ENCODE peak calls at places on chromosome 15, in ten cellular contexts. V, G, W, F, D, T, R, H, A and P are unnamed samples.
A peak's percentile ranks its signal among the peaks of the same experiment; 100 is the strongest.

GRCh38 chr15:58760385-58761009 is 10.6 kb upstream of the MINDY2 start:
- DNase-seq in V (no peak), G (no peak), W (no peak), F (no peak), D (no peak), T (no peak), R (no peak), H (no peak), A (no peak), P (no peak)

GRCh38 chr15:25057574-25057973 is 102.8 kb downstream of the SNRPN start:
- DNase-seq in V (no peak), G (no peak), W (no peak), F (no peak), D (no peak), T (no peak), R (no peak), H (no peak), A (peak; percentile 12), P (no peak)

GRCh38 chr15:88419830-88420229 is 47.4 kb downstream of the MRPL46 start:
- DNase-seq in V (no peak), G (no peak), W (no peak), F (no peak), D (no peak), T (no peak), R (no peak), H (peak; percentile 82), A (no peak), P (no peak)

GRCh38 chr15:84919268-84919667 is 34.8 kb downstream of the SLC28A1 start:
- DNase-seq in V (no peak), G (no peak), W (no peak), F (no peak), D (no peak), T (peak; percentile 11), R (no peak), H (no peak), A (no peak), P (no peak)

GRCh38 chr15:39291036-39291435 is 289.8 kb upstream of the THBS1 start:
- DNase-seq in V (no peak), G (no peak), W (no peak), F (no peak), D (no peak), T (no peak), R (no peak), H (no peak), A (no peak), P (no peak)

GRCh38 chr15:41022487-41023090 is 69.3 kb downstream of the CHAC1 start:
- DNase-seq in V (no peak), G (peak; percentile 81), W (no peak), F (peak; percentile 3), D (no peak), T (peak; percentile 45), R (peak; percentile 43), H (peak; percentile 45), A (peak; percentile 38), P (peak; percentile 53)

GRCh38 chr15:68418611-68419161 is 13.3 kb downstream of the ITGA11 start:
- DNase-seq in V (no peak), G (peak; percentile 85), W (no peak), F (peak; percentile 39), D (no peak), T (no peak), R (peak; percentile 72), H (peak; percentile 79), A (no peak), P (no peak)

GRCh38 chr15:41883484-41883825 is 10.4 kb downstream of the SPTBN5 start:
- DNase-seq in V (no peak), G (no peak), W (no peak), F (no peak), D (no peak), T (no peak), R (no peak), H (no peak), A (no peak), P (no peak)

GRCh38 chr15:58738051-58738707 is 11.3 kb downstream of the ADAM10 start:
- DNase-seq in V (no peak), G (peak; percentile 61), W (no peak), F (no peak), D (no peak), T (no peak), R (no peak), H (no peak), A (no peak), P (no peak)

GRCh38 chr15:78841891-78842290 is 30.6 kb upstream of the ADAMTS7 start:
- DNase-seq in V (no peak), G (no peak), W (no peak), F (no peak), D (no peak), T (no peak), R (no peak), H (no peak), A (no peak), P (no peak)

GRCh38 chr15:80404057-80404718 is at the start of gene ARNT2:
- DNase-seq in V (peak; percentile 61), G (no peak), W (peak; percentile 59), F (peak; percentile 60), D (no peak), T (peak; percentile 55), R (no peak), H (peak; percentile 33), A (peak; percentile 51), P (peak; percentile 90)

GRCh38 chr15:60121845-60122244 is 117.7 kb downstream of the FOXB1 start:
- DNase-seq in V (no peak), G (no peak), W (no peak), F (no peak), D (no peak), T (no peak), R (no peak), H (no peak), A (no peak), P (no peak)

GRCh38 chr15:85421116-85421925 is 40.9 kb downstream of the AKAP13 start:
- DNase-seq in V (no peak), G (peak; percentile 49), W (no peak), F (no peak), D (no peak), T (no peak), R (no peak), H (peak; percentile 79), A (no peak), P (no peak)

GRCh38 chr15:89051875-89052274 is 36.4 kb upstream of the ABHD2 start:
- DNase-seq in V (no peak), G (peak; percentile 96), W (no peak), F (no peak), D (no peak), T (no peak), R (no peak), H (peak; percentile 97), A (no peak), P (no peak)

GRCh38 chr15:66405605-66406004 is 18.9 kb downstream of the MAP2K1 start:
- DNase-seq in V (no peak), G (peak; percentile 75), W (no peak), F (peak; percentile 39), D (no peak), T (no peak), R (no peak), H (peak; percentile 73), A (no peak), P (no peak)

GRCh38 chr15:27459836-27460235 is 488.9 kb downstream of the GABRG3 start:
- DNase-seq in V (no peak), G (no peak), W (no peak), F (no peak), D (no peak), T (no peak), R (no peak), H (peak; percentile 63), A (no peak), P (no peak)

GRCh38 chr15:60901647-60902046 is 327.5 kb downstream of the RORA start:
- DNase-seq in V (no peak), G (no peak), W (no peak), F (no peak), D (no peak), T (no peak), R (no peak), H (no peak), A (no peak), P (no peak)

GRCh38 chr15:101578443-101578894 is 73.7 kb downstream of the TM2D3 start:
- DNase-seq in V (no peak), G (peak; percentile 33), W (peak; percentile 11), F (no peak), D (no peak), T (peak; percentile 4), R (peak; percentile 63), H (no peak), A (peak; percentile 78), P (peak; percentile 84)

GRCh38 chr15:65087873-65088642 is 11.5 kb downstream of the KBTBD13 start:
- DNase-seq in V (peak; percentile 72), G (no peak), W (no peak), F (no peak), D (no peak), T (no peak), R (peak; percentile 60), H (no peak), A (no peak), P (peak; percentile 44)

GRCh38 chr15:78243491-78243941 is 9.2 kb upstream of the ACSBG1 start:
- DNase-seq in V (peak; percentile 63), G (peak; percentile 68), W (peak; percentile 71), F (no peak), D (no peak), T (no peak), R (peak; percentile 51), H (peak; percentile 54), A (peak; percentile 84), P (peak; percentile 90)

GRCh38 chr15:58185439-58185838 is 47.3 kb downstream of the AQP9 start:
- DNase-seq in V (no peak), G (peak; percentile 42), W (no peak), F (no peak), D (no peak), T (no peak), R (no peak), H (no peak), A (no peak), P (no peak)

GRCh38 chr15:98611808-98612207 is 36.5 kb upstream of the IGF1R start:
- DNase-seq in V (no peak), G (no peak), W (no peak), F (peak; percentile 11), D (no peak), T (no peak), R (no peak), H (no peak), A (no peak), P (no peak)

GRCh38 chr15:87817553-87817952 is 439.0 kb downstream of the NTRK3 start:
- DNase-seq in V (no peak), G (peak; percentile 18), W (no peak), F (no peak), D (no peak), T (no peak), R (no peak), H (peak; percentile 19), A (no peak), P (no peak)

GRCh38 chr15:41988896-41989572 is 16.7 kb upstream of the EHD4 start:
- DNase-seq in V (peak; percentile 34), G (no peak), W (no peak), F (no peak), D (no peak), T (no peak), R (no peak), H (no peak), A (no peak), P (no peak)

GRCh38 chr15:23855947-23856346 is 168.8 kb upstream of the NDN start:
- DNase-seq in V (no peak), G (no peak), W (no peak), F (no peak), D (no peak), T (no peak), R (no peak), H (no peak), A (no peak), P (no peak)

GRCh38 chr15:83379574-83379973 is 67.6 kb upstream of the SH3GL3 start:
- DNase-seq in V (no peak), G (no peak), W (no peak), F (no peak), D (no peak), T (no peak), R (no peak), H (peak; percentile 18), A (peak; percentile 39), P (peak; percentile 60)

GRCh38 chr15:75235760-75236729 is 22.1 kb upstream of the GOLGA6C start:
- DNase-seq in V (peak; percentile 45), G (no peak), W (no peak), F (no peak), D (no peak), T (no peak), R (no peak), H (no peak), A (no peak), P (peak; percentile 31)

GRCh38 chr15:42373274-42373673 is 14.0 kb downstream of the CAPN3 start:
- DNase-seq in V (peak; percentile 88), G (peak; percentile 14), W (peak; percentile 31), F (no peak), D (no peak), T (no peak), R (no peak), H (no peak), A (no peak), P (no peak)